ENCODE peak calls at places on chromosome 1, in six cellular contexts. One of them, this sample, is unnamed.

GRCh38 chr1:5994713-5995621 is 2.7 kb upstream of the NPHP4 start:
- DNase-seq in stimulated activated CD4-positive, alpha-beta T cell treated with anti-CD3 and anti-CD28 coated beads, Interleukin-2, amount 100 ng/mL, for 24 hours: peak; percentile 58
- DNase-seq in T-helper 1 cell: peak; percentile 55
- DNase-seq in fibroblast of the aortic adventitia: no peak
- DNase-seq in adrenal gland: no peak
- DNase-seq in NCI-H1417: no peak
- DNase-seq in this sample: peak; percentile 29

GRCh38 chr1:167805041-167805556 is 83.3 kb downstream of the MPZL1 start:
- DNase-seq in stimulated activated CD4-positive, alpha-beta T cell treated with anti-CD3 and anti-CD28 coated beads, Interleukin-2, amount 100 ng/mL, for 24 hours: peak; percentile 21
- DNase-seq in T-helper 1 cell: peak; percentile 6
- DNase-seq in fibroblast of the aortic adventitia: no peak
- DNase-seq in adrenal gland: no peak
- DNase-seq in NCI-H1417: no peak
- DNase-seq in this sample: no peak

GRCh38 chr1:1629430-1630190 is 2.4 kb upstream of the MMP23B start:
- DNase-seq in stimulated activated CD4-positive, alpha-beta T cell treated with anti-CD3 and anti-CD28 coated beads, Interleukin-2, amount 100 ng/mL, for 24 hours: peak; percentile 63
- DNase-seq in T-helper 1 cell: peak; percentile 78
- DNase-seq in fibroblast of the aortic adventitia: no peak
- DNase-seq in adrenal gland: peak; percentile 29
- DNase-seq in NCI-H1417: no peak
- DNase-seq in this sample: no peak

GRCh38 chr1:231929311-231929710 is 302.7 kb downstream of the DISC1 start:
- DNase-seq in stimulated activated CD4-positive, alpha-beta T cell treated with anti-CD3 and anti-CD28 coated beads, Interleukin-2, amount 100 ng/mL, for 24 hours: no peak
- DNase-seq in T-helper 1 cell: no peak
- DNase-seq in fibroblast of the aortic adventitia: peak; percentile 47
- DNase-seq in adrenal gland: no peak
- DNase-seq in NCI-H1417: peak; percentile 30
- DNase-seq in this sample: peak; percentile 8

GRCh38 chr1:161013591-161014513 is 7.1 kb downstream of the F11R start:
- DNase-seq in stimulated activated CD4-positive, alpha-beta T cell treated with anti-CD3 and anti-CD28 coated beads, Interleukin-2, amount 100 ng/mL, for 24 hours: peak; percentile 62
- DNase-seq in T-helper 1 cell: peak; percentile 54
- DNase-seq in fibroblast of the aortic adventitia: peak; percentile 78
- DNase-seq in adrenal gland: peak; percentile 95
- DNase-seq in NCI-H1417: no peak
- DNase-seq in this sample: no peak

GRCh38 chr1:53220962-53221286 is 490 bp upstream of the CZIB start:
- DNase-seq in stimulated activated CD4-positive, alpha-beta T cell treated with anti-CD3 and anti-CD28 coated beads, Interleukin-2, amount 100 ng/mL, for 24 hours: no peak
- DNase-seq in T-helper 1 cell: no peak
- DNase-seq in fibroblast of the aortic adventitia: no peak
- DNase-seq in adrenal gland: no peak
- DNase-seq in NCI-H1417: no peak
- DNase-seq in this sample: no peak

GRCh38 chr1:221829327-221830011 is 87.6 kb upstream of the DUSP10 start:
- DNase-seq in stimulated activated CD4-positive, alpha-beta T cell treated with anti-CD3 and anti-CD28 coated beads, Interleukin-2, amount 100 ng/mL, for 24 hours: peak; percentile 67
- DNase-seq in T-helper 1 cell: no peak
- DNase-seq in fibroblast of the aortic adventitia: peak; percentile 85
- DNase-seq in adrenal gland: no peak
- DNase-seq in NCI-H1417: no peak
- DNase-seq in this sample: no peak

GRCh38 chr1:30822966-30823581 is 65.5 kb upstream of the LAPTM5 start:
- DNase-seq in stimulated activated CD4-positive, alpha-beta T cell treated with anti-CD3 and anti-CD28 coated beads, Interleukin-2, amount 100 ng/mL, for 24 hours: no peak
- DNase-seq in T-helper 1 cell: no peak
- DNase-seq in fibroblast of the aortic adventitia: peak; percentile 46
- DNase-seq in adrenal gland: no peak
- DNase-seq in NCI-H1417: no peak
- DNase-seq in this sample: no peak

GRCh38 chr1:33110477-33110876 is 29.5 kb downstream of the AZIN2 start:
- DNase-seq in stimulated activated CD4-positive, alpha-beta T cell treated with anti-CD3 and anti-CD28 coated beads, Interleukin-2, amount 100 ng/mL, for 24 hours: no peak
- DNase-seq in T-helper 1 cell: no peak
- DNase-seq in fibroblast of the aortic adventitia: no peak
- DNase-seq in adrenal gland: no peak
- DNase-seq in NCI-H1417: no peak
- DNase-seq in this sample: no peak